ENCODE peak calls at places on chromosomes 12 and 14, in five cellular contexts. W is epithelial cell of prostate, O is T-helper 9 cell, R is kidney tubule cell, I is COR-L47. K is an unnamed sample.

GRCh38 chr12:58034311-58034710 is 92.9 kb downstream of the ATP23 start:
- DNase-seq in W (no peak), O (no peak), R (no peak), I (no peak), K (no peak)

GRCh38 chr12:45572114-45572513 is 157.4 kb upstream of the ARID2 start:
- DNase-seq in W (peak), O (no peak), R (no peak), I (no peak), K (peak)

GRCh38 chr12:53973093-53974042 is at the start of gene HOXC11:
- DNase-seq in W (no peak), O (no peak), R (peak), I (no peak), K (no peak)

GRCh38 chr12:55658635-55659391 is 22.1 kb downstream of the OR10P1 start:
- DNase-seq in W (no peak), O (no peak), R (peak), I (no peak), K (peak)

GRCh38 chr14:99687284-99688209 is 3.4 kb downstream of the CYP46A1 start:
- DNase-seq in W (no peak), O (peak), R (peak), I (no peak), K (peak)

GRCh38 chr12:114174326-114174725 is 208.2 kb upstream of the RBM19 start:
- DNase-seq in W (no peak), O (no peak), R (no peak), I (no peak), K (no peak)

GRCh38 chr12:109475993-109476806 is 900 bp downstream of the KCTD10 start:
- DNase-seq in W (no peak), O (no peak), R (peak), I (no peak), K (peak)

GRCh38 chr14:90281261-90281660 is 24.9 kb downstream of the PSMC1 start:
- DNase-seq in W (peak), O (no peak), R (peak), I (no peak), K (peak)

GRCh38 chr14:65993103-65993502 is 493.1 kb upstream of the CCDC196 start:
- DNase-seq in W (peak), O (no peak), R (no peak), I (no peak), K (peak)

GRCh38 chr14:69699743-69700309 is 67.1 kb upstream of the SRSF5 start:
- DNase-seq in W (no peak), O (no peak), R (no peak), I (peak), K (no peak)

GRCh38 chr14:24063263-24063836 is 8.0 kb upstream of the CPNE6 start:
- DNase-seq in W (no peak), O (no peak), R (no peak), I (no peak), K (no peak)

GRCh38 chr12:113222730-113223531 is 1.7 kb downstream of the TPCN1 start:
- DNase-seq in W (no peak), O (no peak), R (peak), I (peak), K (peak)

GRCh38 chr12:28631831-28632230 is 441.6 kb downstream of the CCDC91 start:
- DNase-seq in W (no peak), O (no peak), R (no peak), I (no peak), K (peak)